ENCODE peak calls at places on chromosomes 6 and 20, in ten cellular contexts. Z is heart right ventricle; L is mammary epithelial cell; M is pancreas; O is epithelial cell of esophagus; N is CD8-positive, alpha-beta T cell; A is GM12878; U is retinal pigment epithelial cell; B is PC-3; Y is cardiac muscle cell. W is an unnamed sample.

GRCh38 chr6:113856011-113856551 is 1.1 kb upstream of the MARCKS start:
- DNase-seq in Z (peak; percentile 9), L (peak; percentile 60), M (peak; percentile 23), O (peak; percentile 57), N (no peak), A (no peak), U (no peak), B (peak; percentile 48), Y (peak; percentile 54), W (peak; percentile 58)

GRCh38 chr6:112337209-112337638 is 9.9 kb upstream of the RFPL4B start:
- DNase-seq in Z (peak; percentile 51), L (peak; percentile 52), M (peak; percentile 50), O (peak; percentile 76), N (no peak), A (no peak), U (peak; percentile 86), B (peak; percentile 72), Y (peak; percentile 81), W (peak; percentile 7)

GRCh38 chr20:31833931-31834521 is 11.4 kb downstream of the FOXS1 start:
- DNase-seq in Z (no peak), L (no peak), M (no peak), O (no peak), N (no peak), A (no peak), U (no peak), B (no peak), Y (no peak), W (no peak)

GRCh38 chr6:26017567-26017966 is 55.0 kb downstream of the TRIM38 start:
- DNase-seq in Z (peak; percentile 78), L (peak; percentile 90), M (no peak), O (peak; percentile 97), N (peak; percentile 53), A (no peak), U (no peak), B (no peak), Y (no peak), W (no peak)

GRCh38 chr20:61310954-61311353 is 58.9 kb downstream of the CDH4 start:
- DNase-seq in Z (no peak), L (no peak), M (no peak), O (peak; percentile 50), N (no peak), A (no peak), U (no peak), B (peak; percentile 8), Y (no peak), W (no peak)

GRCh38 chr6:170112583-170112860 is 178.4 kb downstream of the DLL1 start:
- DNase-seq in Z (peak; percentile 0), L (no peak), M (no peak), O (no peak), N (no peak), A (no peak), U (no peak), B (no peak), Y (no peak), W (no peak)

GRCh38 chr6:166275714-166276166 is 32.5 kb downstream of the PRR18 start:
- DNase-seq in Z (peak; percentile 32), L (peak; percentile 37), M (peak; percentile 84), O (peak; percentile 60), N (peak; percentile 83), A (no peak), U (no peak), B (peak; percentile 52), Y (peak; percentile 72), W (peak; percentile 87)

GRCh38 chr20:63409066-63409833 is 48.1 kb upstream of the CHRNA4 start:
- DNase-seq in Z (no peak), L (no peak), M (peak; percentile 58), O (no peak), N (no peak), A (no peak), U (no peak), B (no peak), Y (no peak), W (no peak)

GRCh38 chr6:97305676-97306075 is 22.7 kb upstream of the MMS22L start:
- DNase-seq in Z (no peak), L (no peak), M (no peak), O (no peak), N (no peak), A (no peak), U (no peak), B (no peak), Y (no peak), W (no peak)

GRCh38 chr6:79984261-79984660 is 20.2 kb upstream of the TTK start:
- DNase-seq in Z (no peak), L (peak; percentile 71), M (no peak), O (peak; percentile 86), N (no peak), A (no peak), U (peak; percentile 5), B (peak; percentile 10), Y (no peak), W (peak; percentile 35)

GRCh38 chr6:160428069-160428430 is 79.9 kb downstream of the SLC22A3 start:
- DNase-seq in Z (peak; percentile 74), L (no peak), M (peak; percentile 79), O (no peak), N (no peak), A (no peak), U (no peak), B (no peak), Y (no peak), W (no peak)

GRCh38 chr6:139582956-139583355 is 208.5 kb upstream of the CITED2 start:
- DNase-seq in Z (no peak), L (peak; percentile 12), M (no peak), O (no peak), N (no peak), A (no peak), U (no peak), B (no peak), Y (no peak), W (no peak)

GRCh38 chr6:11329841-11330765 is 97.6 kb upstream of the NEDD9 start:
- DNase-seq in Z (no peak), L (no peak), M (no peak), O (no peak), N (no peak), A (no peak), U (no peak), B (no peak), Y (no peak), W (no peak)

GRCh38 chr20:50834599-50835005 is 39.7 kb downstream of the BCAS4 start:
- DNase-seq in Z (no peak), L (no peak), M (no peak), O (peak; percentile 50), N (no peak), A (no peak), U (no peak), B (peak; percentile 23), Y (no peak), W (no peak)
- H3K4me3 ChIP-seq in Z (no peak overlapping the region), L (no peak overlapping the region), M (no peak overlapping the region), O (no peak overlapping the region), N (no peak overlapping the region), A (no peak overlapping the region), U (no peak overlapping the region), B (no peak overlapping the region), Y (no peak overlapping the region), W (no peak overlapping the region)

DNA sequence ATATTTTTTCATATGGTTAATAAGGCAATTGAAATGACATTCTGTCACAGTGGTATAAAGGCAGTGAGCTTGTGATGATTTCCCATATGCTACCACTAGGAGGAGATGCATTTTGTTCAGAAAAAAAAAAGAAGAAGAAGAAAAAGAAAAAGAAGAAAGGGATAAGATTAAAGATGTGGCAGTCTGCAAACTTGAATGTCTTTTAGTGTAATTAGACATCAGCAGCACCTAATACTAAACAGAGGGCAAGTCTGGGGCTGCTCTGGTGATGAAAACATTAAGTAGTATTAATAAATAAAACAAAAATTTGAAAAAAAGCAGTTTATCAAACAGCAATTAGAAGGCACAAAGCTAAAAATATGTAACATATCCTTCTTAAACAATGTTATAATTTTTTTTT is 95.4 kb upstream of the DEFB112 start:
- DNase-seq in Z (no peak), L (no peak), M (no peak), O (peak; percentile 34), N (no peak), A (no peak), U (no peak), B (peak; percentile 39), Y (peak; percentile 24), W (peak; percentile 2)
- TF ChIP-seq CTCF in Z (no peak), L (peak; percentile 67), M (no peak), O (peak; percentile 53), N (no peak), A (peak; percentile 38), U (peak; percentile 66), B (peak; percentile 65), Y (peak; percentile 32), W (peak; percentile 39)

DNA sequence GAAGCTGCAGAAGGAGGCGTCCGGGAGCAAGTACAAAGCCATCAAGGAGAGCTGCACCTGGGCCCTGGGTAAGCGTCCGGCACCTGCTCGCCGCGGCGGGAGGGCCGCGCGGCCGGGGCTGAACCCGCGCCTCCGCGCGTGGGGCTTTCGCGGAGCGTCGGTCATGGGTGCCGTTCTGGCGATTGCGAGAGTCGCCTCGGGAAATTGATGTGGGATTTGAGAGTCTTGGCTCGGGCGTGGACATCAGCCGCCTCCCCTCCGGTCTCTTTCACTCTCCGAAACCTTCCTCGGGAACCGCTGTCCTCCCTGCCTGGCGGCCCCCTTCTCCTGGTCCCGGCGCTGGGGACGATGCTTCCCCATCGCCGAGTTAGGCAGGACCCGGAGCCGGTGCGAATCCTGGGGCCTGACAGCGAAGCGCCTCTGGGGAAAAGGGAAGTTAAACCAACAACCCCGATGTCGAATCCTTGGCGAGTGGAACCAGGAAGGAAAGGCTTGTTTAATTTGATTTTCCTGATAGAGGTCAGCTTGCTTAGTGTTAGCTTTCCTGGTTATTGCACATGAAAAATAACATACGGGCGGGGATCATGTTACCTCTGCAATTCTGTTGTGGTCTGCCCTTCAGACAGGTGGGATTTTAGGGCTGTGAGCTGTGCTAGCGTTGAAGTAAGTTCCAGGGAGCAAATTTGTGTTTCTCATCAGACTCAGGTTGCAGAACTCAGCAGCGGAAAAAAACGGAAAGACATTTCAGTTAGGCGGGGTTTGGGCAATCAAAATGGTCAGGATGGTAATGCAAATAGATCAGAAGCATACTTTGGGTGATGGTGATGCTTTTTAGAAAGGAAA is 586 bp downstream of the ARFGEF3 start:
- DNase-seq in Z (no peak), L (no peak), M (peak; percentile 42), O (peak; percentile 3), N (no peak), A (no peak), U (no peak), B (peak; percentile 19), Y (peak; percentile 21), W (no peak)
- H3K4me3 ChIP-seq in Z (peak overlapping the region; percentile 69), L (peak overlapping the region; percentile 51), M (peak overlapping the region; percentile 57), O (peak overlapping the region; percentile 57), N (peak overlapping the region; percentile 29), A (peak overlapping the region; percentile 44), U (peak overlapping the region; percentile 80), B (peak overlapping the region; percentile 97), Y (peak overlapping the region; percentile 62), W (peak overlapping the region; percentile 49)

DNA sequence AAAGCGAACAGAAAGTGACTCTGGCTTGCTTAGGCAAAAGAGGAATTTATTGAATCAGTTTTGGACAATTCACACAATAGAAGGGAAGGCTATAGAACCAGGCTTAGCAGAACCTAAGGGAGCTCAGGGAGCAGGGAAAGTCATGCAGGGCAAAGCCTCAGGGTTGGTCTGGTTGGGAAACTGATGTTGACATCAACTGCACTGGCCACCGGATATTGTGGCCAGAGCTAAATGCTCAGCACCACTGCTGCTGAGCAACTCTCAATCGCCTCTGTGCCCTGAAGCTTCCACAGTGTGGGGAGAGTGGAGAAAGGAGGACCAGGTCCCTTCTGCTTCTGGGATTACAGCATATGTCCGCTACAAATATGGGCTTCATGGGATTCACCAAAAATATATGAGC is 93.3 kb upstream of the GCM1 start:
- DNase-seq in Z (no peak), L (no peak), M (no peak), O (no peak), N (no peak), A (no peak), U (no peak), B (no peak), Y (no peak), W (no peak)
- TF ChIP-seq CTCF in Z (no peak), L (no peak), M (no peak), O (no peak), N (no peak), A (no peak), U (no peak), B (no peak), Y (no peak), W (no peak)

W was measured in GM12865.